ENCODE peak calls at places on chromosomes 7 and 10, in four cellular contexts. Y, K, J and P are unnamed samples.

GRCh38 chr10:124476043-124476725 is 14.6 kb downstream of the LHPP start:
- DNase-seq in J (no peak), Y (no peak), K (no peak), P (no peak)

GRCh38 chr7:30057741-30058140 is 29.5 kb downstream of the PLEKHA8 start:
- DNase-seq in Y (no peak), K (no peak), J (no peak), P (no peak)

GRCh38 chr10:70461397-70462348 is 16.9 kb upstream of the PALD1 start:
- DNase-seq in Y (peak; percentile 65), J (peak; percentile 42), K (no peak), P (peak; percentile 48)

GRCh38 chr7:95526128-95526738 is 40.5 kb downstream of the ASB4 start:
- DNase-seq in Y (no peak), J (no peak), K (no peak), P (no peak)

GRCh38 chr7:91249506-91250233 is 14.6 kb upstream of the FZD1 start:
- DNase-seq in K (no peak), J (no peak), Y (no peak), P (no peak)

GRCh38 chr7:33862946-33863814 is 42.2 kb upstream of the BMPER start:
- DNase-seq in K (no peak), J (no peak), Y (no peak), P (no peak)

GRCh38 chr10:105063796-105064195 is 422.7 kb downstream of the SORCS3 start:
- DNase-seq in J (no peak), K (no peak), Y (no peak), P (peak; percentile 14)

GRCh38 chr10:89390875-89391576 is 1.4 kb upstream of the IFIT1 start:
- DNase-seq in J (no peak), Y (no peak), K (no peak), P (peak; percentile 65)

GRCh38 chr7:40000734-40001315 is 50.8 kb downstream of the CDK13 start:
- DNase-seq in K (no peak), J (no peak), Y (no peak), P (no peak)

GRCh38 chr10:30000802-30001571 is 58.4 kb downstream of the JCAD start:
- DNase-seq in J (peak; percentile 88), K (no peak), Y (no peak), P (no peak)

GRCh38 chr10:70270952-70271351 is 12.9 kb downstream of the NPFFR1 start:
- DNase-seq in K (no peak), J (no peak), Y (no peak), P (no peak)

GRCh38 chr7:70738080-70738479 is 393.9 kb upstream of the GALNT17 start:
- DNase-seq in J (no peak), K (no peak), Y (no peak), P (no peak)

GRCh38 chr7:95558866-95559265 is 37.5 kb downstream of the PDK4 start:
- DNase-seq in Y (no peak), K (no peak), J (no peak), P (peak; percentile 12)

GRCh38 chr7:116443101-116443523 is 56.4 kb upstream of the CAV2 start:
- DNase-seq in J (no peak), K (no peak), Y (no peak), P (no peak)

GRCh38 chr7:98870807-98871491 is 1.1 kb upstream of the TMEM130 start:
- DNase-seq in Y (no peak), J (no peak), K (no peak), P (no peak)

GRCh38 chr10:118472415-118472814 is 123.0 kb downstream of the PRLHR start:
- DNase-seq in K (no peak), J (no peak), Y (no peak), P (no peak)

GRCh38 chr7:35253680-35254495 is at the start of gene TBX20:
- DNase-seq in Y (no peak), K (no peak), J (no peak), P (peak; percentile 79)

GRCh38 chr10:30093303-30093967 is 34.0 kb upstream of the JCAD start:
- DNase-seq in K (no peak), Y (no peak), J (no peak), P (no peak)

GRCh38 chr10:88903715-88904114 is 23.7 kb downstream of the STAMBPL1 start:
- DNase-seq in K (no peak), J (no peak), Y (no peak), P (no peak)

GRCh38 chr10:125117941-125118630 is 42.3 kb downstream of the CTBP2 start:
- DNase-seq in K (peak; percentile 21), J (peak; percentile 40), Y (no peak), P (no peak)

GRCh38 chr10:88330174-88330573 is 252.9 kb downstream of the RNLS start:
- DNase-seq in K (no peak), J (no peak), Y (no peak), P (no peak)

GRCh38 chr7:44163591-44163990 is 22.5 kb upstream of the MYL7 start:
- DNase-seq in Y (no peak), K (no peak), J (no peak), P (no peak)

GRCh38 chr7:151626422-151627115 is 106.9 kb upstream of the RHEB start:
- DNase-seq in Y (no peak), J (no peak), K (no peak), P (peak; percentile 6)

GRCh38 chr10:62637249-62638061 is 167.1 kb upstream of the ADO start:
- DNase-seq in Y (no peak), J (no peak), K (no peak), P (peak; percentile 10)

GRCh38 chr10:126902157-126902556 is 3.1 kb upstream of the DOCK1 start:
- DNase-seq in Y (no peak), J (no peak), K (no peak), P (no peak)

GRCh38 chr7:158239290-158239981 is 348.2 kb downstream of the PTPRN2 start:
- DNase-seq in Y (no peak), K (no peak), J (no peak), P (no peak)

GRCh38 chr10:76583711-76584161 is 1053.9 kb downstream of the KCNMA1 start:
- DNase-seq in J (no peak), Y (no peak), K (no peak), P (no peak)

GRCh38 chr7:150332852-150333635 is 8.4 kb downstream of the RARRES2 start:
- DNase-seq in K (no peak), J (no peak), Y (no peak), P (no peak)

GRCh38 chr7:154998481-154998880 is 4.4 kb downstream of the PAXIP1 start:
- DNase-seq in Y (no peak), J (no peak), K (no peak), P (no peak)

GRCh38 chr7:155001756-155002410 is 1.0 kb downstream of the PAXIP1 start:
- DNase-seq in K (no peak), J (no peak), Y (no peak), P (peak; percentile 61)

GRCh38 chr7:155000795-155001194 is 2.1 kb downstream of the PAXIP1 start:
- DNase-seq in K (no peak), Y (no peak), J (no peak), P (no peak)

GRCh38 chr7:155003215-155003999 is 483 bp upstream of the PAXIP1 start:
- DNase-seq in Y (peak; percentile 92), K (peak; percentile 64), J (peak; percentile 75), P (peak; percentile 93)

DNA sequence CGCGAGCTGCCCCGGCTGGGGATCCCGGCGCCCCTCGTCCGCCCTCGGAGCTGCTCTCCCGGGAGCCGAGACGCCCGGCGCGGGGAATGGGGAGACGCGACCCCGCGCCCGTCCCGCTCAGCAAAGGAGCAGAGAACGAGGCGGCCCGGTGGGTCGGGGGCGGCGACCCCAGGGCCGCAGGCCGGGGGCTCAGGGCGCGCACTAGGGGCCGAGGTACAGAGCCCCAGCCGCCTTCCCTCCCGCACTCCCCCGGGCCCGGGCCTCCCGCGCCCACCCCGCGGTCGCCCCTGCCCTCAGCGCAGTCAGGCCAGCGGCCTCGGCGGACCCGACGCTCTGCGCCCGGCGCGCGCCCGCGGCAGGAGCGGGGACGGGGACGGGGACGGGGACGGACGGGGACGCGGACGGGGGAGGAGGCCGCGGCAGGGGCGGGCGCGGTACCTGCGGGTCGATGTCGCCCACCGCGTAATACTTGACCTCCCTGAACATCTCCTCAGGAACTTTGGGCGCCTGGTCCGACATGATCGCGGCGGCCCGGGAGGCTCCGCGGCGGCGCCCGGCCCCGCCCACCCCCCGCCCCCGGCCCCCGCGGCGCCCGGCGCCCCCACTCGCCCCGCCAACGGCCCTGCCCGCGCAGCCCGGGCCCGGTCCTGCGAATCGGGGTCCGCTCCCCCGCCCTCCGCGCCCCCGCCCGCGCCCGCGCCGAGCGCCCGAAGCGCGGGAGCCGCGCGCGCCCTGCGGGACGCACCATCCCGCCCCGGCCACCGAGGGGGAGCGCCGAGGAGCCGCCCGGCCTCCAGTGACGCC is at the start of gene PAXIP1:
- DNase-seq in J (peak; percentile 31), K (no peak), Y (peak; percentile 69), P (peak; percentile 86)
- TF ChIP-seq POLR2A in J (no peak), K (no peak), Y (no peak), P (no peak)

GRCh38 chr7:146486519-146486918 is 369.9 kb downstream of the CNTNAP2 start:
- DNase-seq in K (no peak), J (no peak), Y (no peak), P (no peak)
- TF ChIP-seq POLR2A in K (no peak), J (no peak), Y (no peak), P (no peak)

DNA sequence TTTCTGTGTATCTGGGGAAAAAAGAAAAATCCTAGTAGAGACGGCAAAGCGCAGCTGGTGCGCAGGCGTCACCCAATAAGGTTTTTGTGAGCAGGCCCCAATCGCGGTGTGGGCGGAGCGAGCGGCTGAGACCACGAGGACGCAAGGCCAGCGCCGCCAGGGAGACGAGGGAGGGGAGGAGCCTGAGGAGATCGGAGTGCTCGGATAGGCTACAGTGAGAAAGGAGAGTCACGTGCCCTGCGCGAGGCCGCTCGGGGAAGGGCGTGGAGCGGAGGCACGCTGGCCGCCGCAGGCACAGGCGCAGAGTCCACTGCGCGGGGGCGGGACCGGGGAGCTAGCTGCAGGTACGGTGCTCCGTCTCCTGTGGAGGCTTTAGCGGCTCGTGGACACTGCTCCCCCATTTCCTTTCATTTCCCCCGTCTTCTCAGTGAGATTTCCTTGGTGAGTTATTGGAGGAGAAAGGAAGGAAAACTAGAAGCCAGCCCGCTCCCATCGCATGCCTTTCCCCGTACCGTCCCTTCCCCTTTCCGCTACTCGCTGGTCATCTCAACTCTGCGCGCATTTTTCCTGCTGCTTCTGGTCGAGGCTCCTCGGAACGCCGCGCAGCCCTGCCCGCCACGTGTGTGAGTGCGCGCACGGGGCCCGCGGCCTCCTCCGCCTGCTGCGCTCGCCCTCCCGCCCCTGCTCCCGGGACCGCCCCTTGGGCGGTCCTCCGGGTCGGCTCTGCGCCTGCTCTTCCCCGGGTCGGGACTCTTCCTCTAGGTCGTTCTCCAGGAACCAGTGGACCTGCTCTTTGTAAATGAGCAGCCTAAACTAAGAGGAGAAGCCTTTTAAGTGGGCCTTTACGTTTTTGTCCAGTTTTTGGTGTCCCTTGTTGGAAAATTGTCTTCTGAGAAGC is at the start of gene THNSL1:
- DNase-seq in Y (peak; percentile 80), K (peak; percentile 96), J (peak; percentile 98), P (peak; percentile 98)
- TF ChIP-seq POLR2A in Y (peak; percentile 77), K (peak; percentile 69), J (peak; percentile 27), P (peak; percentile 91)

DNA sequence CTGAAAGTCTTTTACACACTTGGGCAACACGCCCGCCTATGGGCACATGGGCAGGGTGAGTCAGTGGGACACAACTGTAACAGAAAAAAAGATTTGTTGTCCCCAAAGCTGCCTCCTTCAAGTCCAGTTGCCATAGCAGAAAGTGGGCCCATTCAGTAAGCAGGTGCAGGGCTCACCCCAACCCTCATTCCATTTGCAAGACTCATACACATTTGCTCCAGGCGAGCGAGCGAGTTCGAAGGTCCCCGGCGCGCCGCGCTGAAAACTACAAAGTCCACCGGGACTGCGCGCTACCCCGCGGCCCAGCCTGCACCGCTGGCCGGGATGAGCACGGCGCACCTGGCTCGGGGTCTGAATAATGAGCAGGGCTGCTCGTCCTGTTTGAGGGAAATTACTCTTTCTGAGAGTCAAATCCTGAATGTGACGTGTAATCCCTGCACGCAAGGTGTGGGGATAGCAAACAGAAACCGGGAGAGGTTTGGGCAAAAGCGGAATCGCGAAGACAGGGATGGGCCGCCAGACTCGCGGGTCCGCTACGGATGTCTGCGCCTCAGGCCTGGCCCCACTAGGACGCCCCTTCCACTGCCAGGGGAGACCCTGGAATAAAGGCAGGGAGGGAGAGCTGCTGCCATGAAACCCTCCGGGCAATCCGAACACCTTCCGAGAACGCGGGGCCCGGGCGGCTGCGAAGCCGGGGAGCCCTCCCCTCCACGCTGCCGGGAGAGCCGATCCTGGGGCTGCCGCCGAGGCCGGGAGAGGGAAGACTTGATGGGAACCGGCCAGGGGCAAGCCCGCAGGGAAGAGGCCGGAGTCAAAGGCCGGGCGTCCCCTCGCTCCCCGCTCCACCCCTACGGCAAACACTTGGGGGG is 982 bp downstream of the COBL start:
- DNase-seq in Y (no peak), K (no peak), J (no peak), P (no peak)
- TF ChIP-seq POLR2A in Y (no peak), K (no peak), J (no peak), P (no peak)